ENCODE peak calls at places on chromosomes 2 and 18, in nine cellular contexts. One of them, this sample, is unnamed.

GRCh38 chr2:216189410-216189809 is 80.3 kb downstream of the XRCC5 start:
- DNase-seq in endothelial cell of umbilical vein: no peak
- DNase-seq in A549: no peak
- DNase-seq in caudate nucleus: no peak
- DNase-seq in ovary: no peak
- DNase-seq in adrenal gland: no peak
- DNase-seq in right atrium auricular region: no peak
- DNase-seq in transverse colon: no peak
- DNase-seq in CD4-positive, alpha-beta T cell: no peak
- DNase-seq in this sample: no peak

GRCh38 chr18:54787616-54788015 is 40.7 kb upstream of the RAB27B start:
- DNase-seq in endothelial cell of umbilical vein: no peak
- DNase-seq in A549: no peak
- DNase-seq in caudate nucleus: no peak
- DNase-seq in ovary: no peak
- DNase-seq in adrenal gland: no peak
- DNase-seq in right atrium auricular region: no peak
- DNase-seq in transverse colon: no peak
- DNase-seq in CD4-positive, alpha-beta T cell: no peak
- DNase-seq in this sample: no peak

GRCh38 chr2:201127570-201127969 is 11.6 kb downstream of the CFLAR start:
- DNase-seq in endothelial cell of umbilical vein: peak
- DNase-seq in A549: no peak
- DNase-seq in caudate nucleus: peak
- DNase-seq in ovary: no peak
- DNase-seq in adrenal gland: peak
- DNase-seq in right atrium auricular region: no peak
- DNase-seq in transverse colon: no peak
- DNase-seq in CD4-positive, alpha-beta T cell: peak
- DNase-seq in this sample: peak

GRCh38 chr2:234751275-234751938 is 200.4 kb upstream of the SH3BP4 start:
- DNase-seq in endothelial cell of umbilical vein: peak
- DNase-seq in A549: no peak
- DNase-seq in caudate nucleus: no peak
- DNase-seq in ovary: no peak
- DNase-seq in adrenal gland: no peak
- DNase-seq in right atrium auricular region: no peak
- DNase-seq in transverse colon: no peak
- DNase-seq in CD4-positive, alpha-beta T cell: no peak
- DNase-seq in this sample: no peak

GRCh38 chr18:36496022-36496421 is 198.5 kb downstream of the FHOD3 start:
- DNase-seq in endothelial cell of umbilical vein: no peak
- DNase-seq in A549: no peak
- DNase-seq in caudate nucleus: no peak
- DNase-seq in ovary: no peak
- DNase-seq in adrenal gland: no peak
- DNase-seq in right atrium auricular region: no peak
- DNase-seq in transverse colon: no peak
- DNase-seq in CD4-positive, alpha-beta T cell: no peak
- DNase-seq in this sample: no peak

GRCh38 chr2:67180841-67181240 is 216.3 kb upstream of the ETAA1 start:
- DNase-seq in endothelial cell of umbilical vein: no peak
- DNase-seq in A549: no peak
- DNase-seq in caudate nucleus: no peak
- DNase-seq in ovary: no peak
- DNase-seq in adrenal gland: no peak
- DNase-seq in right atrium auricular region: no peak
- DNase-seq in transverse colon: no peak
- DNase-seq in CD4-positive, alpha-beta T cell: no peak
- DNase-seq in this sample: no peak

GRCh38 chr2:26559556-26559955 is 81.6 kb downstream of the CIB4 start:
- DNase-seq in endothelial cell of umbilical vein: no peak
- DNase-seq in A549: no peak
- DNase-seq in caudate nucleus: no peak
- DNase-seq in ovary: no peak
- DNase-seq in adrenal gland: no peak
- DNase-seq in right atrium auricular region: no peak
- DNase-seq in transverse colon: no peak
- DNase-seq in CD4-positive, alpha-beta T cell: no peak
- DNase-seq in this sample: no peak

GRCh38 chr18:77023115-77023782 is 109.3 kb downstream of the MBP start:
- DNase-seq in endothelial cell of umbilical vein: no peak
- DNase-seq in A549: no peak
- DNase-seq in caudate nucleus: no peak
- DNase-seq in ovary: no peak
- DNase-seq in adrenal gland: peak
- DNase-seq in right atrium auricular region: no peak
- DNase-seq in transverse colon: no peak
- DNase-seq in CD4-positive, alpha-beta T cell: no peak
- DNase-seq in this sample: no peak

GRCh38 chr2:177348735-177349693 is 43.6 kb upstream of the AGPS start:
- DNase-seq in endothelial cell of umbilical vein: no peak
- DNase-seq in A549: no peak
- DNase-seq in caudate nucleus: no peak
- DNase-seq in ovary: no peak
- DNase-seq in adrenal gland: no peak
- DNase-seq in right atrium auricular region: no peak
- DNase-seq in transverse colon: no peak
- DNase-seq in CD4-positive, alpha-beta T cell: no peak
- DNase-seq in this sample: no peak

GRCh38 chr2:9292426-9292825 is 85.8 kb downstream of the ASAP2 start:
- DNase-seq in endothelial cell of umbilical vein: no peak
- DNase-seq in A549: no peak
- DNase-seq in caudate nucleus: no peak
- DNase-seq in ovary: no peak
- DNase-seq in adrenal gland: no peak
- DNase-seq in right atrium auricular region: no peak
- DNase-seq in transverse colon: no peak
- DNase-seq in CD4-positive, alpha-beta T cell: no peak
- DNase-seq in this sample: no peak

GRCh38 chr2:217653240-217653639 is 349.6 kb downstream of the TNS1 start:
- DNase-seq in endothelial cell of umbilical vein: peak
- DNase-seq in A549: peak
- DNase-seq in caudate nucleus: no peak
- DNase-seq in ovary: peak
- DNase-seq in adrenal gland: peak
- DNase-seq in right atrium auricular region: peak
- DNase-seq in transverse colon: peak
- DNase-seq in CD4-positive, alpha-beta T cell: no peak
- DNase-seq in this sample: peak

GRCh38 chr2:30310955-30311354 is 79.6 kb downstream of the LBH start:
- DNase-seq in endothelial cell of umbilical vein: no peak
- DNase-seq in A549: no peak
- DNase-seq in caudate nucleus: no peak
- DNase-seq in ovary: no peak
- DNase-seq in adrenal gland: no peak
- DNase-seq in right atrium auricular region: no peak
- DNase-seq in transverse colon: peak
- DNase-seq in CD4-positive, alpha-beta T cell: no peak
- DNase-seq in this sample: no peak

GRCh38 chr2:12918841-12919445 is 202.2 kb downstream of the TRIB2 start:
- DNase-seq in endothelial cell of umbilical vein: no peak
- DNase-seq in A549: no peak
- DNase-seq in caudate nucleus: no peak
- DNase-seq in ovary: peak
- DNase-seq in adrenal gland: peak
- DNase-seq in right atrium auricular region: peak
- DNase-seq in transverse colon: peak
- DNase-seq in CD4-positive, alpha-beta T cell: no peak
- DNase-seq in this sample: peak

GRCh38 chr2:47015730-47016129 is 100.1 kb upstream of the MCFD2 start:
- DNase-seq in endothelial cell of umbilical vein: no peak
- DNase-seq in A549: no peak
- DNase-seq in caudate nucleus: no peak
- DNase-seq in ovary: no peak
- DNase-seq in adrenal gland: no peak
- DNase-seq in right atrium auricular region: no peak
- DNase-seq in transverse colon: no peak
- DNase-seq in CD4-positive, alpha-beta T cell: no peak
- DNase-seq in this sample: no peak
- H3K27ac ChIP-seq in endothelial cell of umbilical vein: no peak
- H3K27ac ChIP-seq in A549: peak
- H3K27ac ChIP-seq in caudate nucleus: peak
- H3K27ac ChIP-seq in ovary: no peak
- H3K27ac ChIP-seq in adrenal gland: peak
- H3K27ac ChIP-seq in right atrium auricular region: peak
- H3K27ac ChIP-seq in transverse colon: peak
- H3K27ac ChIP-seq in CD4-positive, alpha-beta T cell: no peak
- H3K27ac ChIP-seq in this sample: peak

DNA sequence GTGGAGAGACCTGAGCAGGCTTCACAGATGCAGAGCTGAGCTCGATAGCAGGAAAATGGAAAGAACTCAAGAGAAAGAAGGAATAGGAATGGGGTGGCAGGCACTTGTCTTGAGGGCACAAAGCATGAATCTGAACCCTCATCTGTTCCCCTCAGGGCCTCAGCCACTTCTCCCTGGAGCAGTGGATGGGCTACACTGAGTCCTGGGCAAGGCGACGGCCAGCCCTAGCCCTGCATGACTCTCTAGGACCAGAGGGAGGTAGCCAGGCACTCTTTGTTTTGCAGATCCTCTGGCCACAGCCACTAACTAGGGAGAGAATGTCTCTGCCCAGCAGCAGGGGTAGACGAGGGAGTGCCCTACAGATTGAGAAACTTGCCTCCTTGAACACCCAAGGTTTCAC is 3.4 kb upstream of the TEX51 start:
- DNase-seq in endothelial cell of umbilical vein: no peak
- DNase-seq in A549: no peak
- DNase-seq in caudate nucleus: no peak
- DNase-seq in ovary: no peak
- DNase-seq in adrenal gland: peak
- DNase-seq in right atrium auricular region: peak
- DNase-seq in transverse colon: no peak
- DNase-seq in CD4-positive, alpha-beta T cell: no peak
- DNase-seq in this sample: no peak
- H3K27ac ChIP-seq in endothelial cell of umbilical vein: no peak
- H3K27ac ChIP-seq in A549: no peak
- H3K27ac ChIP-seq in caudate nucleus: no peak
- H3K27ac ChIP-seq in ovary: no peak
- H3K27ac ChIP-seq in adrenal gland: no peak
- H3K27ac ChIP-seq in right atrium auricular region: no peak
- H3K27ac ChIP-seq in transverse colon: no peak
- H3K27ac ChIP-seq in CD4-positive, alpha-beta T cell: no peak
- H3K27ac ChIP-seq in this sample: no peak

GRCh38 chr18:67520276-67521035 is 3.9 kb upstream of the DSEL start:
- DNase-seq in endothelial cell of umbilical vein: no peak
- DNase-seq in A549: no peak
- DNase-seq in caudate nucleus: no peak
- DNase-seq in ovary: no peak
- DNase-seq in adrenal gland: no peak
- DNase-seq in right atrium auricular region: no peak
- DNase-seq in transverse colon: no peak
- DNase-seq in CD4-positive, alpha-beta T cell: no peak
- DNase-seq in this sample: no peak

GRCh38 chr18:67519582-67519981 is 3.1 kb upstream of the DSEL start:
- DNase-seq in endothelial cell of umbilical vein: no peak
- DNase-seq in A549: no peak
- DNase-seq in caudate nucleus: no peak
- DNase-seq in ovary: no peak
- DNase-seq in adrenal gland: no peak
- DNase-seq in right atrium auricular region: no peak
- DNase-seq in transverse colon: no peak
- DNase-seq in CD4-positive, alpha-beta T cell: no peak
- DNase-seq in this sample: no peak

GRCh38 chr18:67525328-67526110 is 9.0 kb upstream of the DSEL start:
- DNase-seq in endothelial cell of umbilical vein: peak
- DNase-seq in A549: peak
- DNase-seq in caudate nucleus: peak
- DNase-seq in ovary: peak
- DNase-seq in adrenal gland: peak
- DNase-seq in right atrium auricular region: peak
- DNase-seq in transverse colon: peak
- DNase-seq in CD4-positive, alpha-beta T cell: no peak
- DNase-seq in this sample: peak
- H3K27ac ChIP-seq in endothelial cell of umbilical vein: peak
- H3K27ac ChIP-seq in A549: peak
- H3K27ac ChIP-seq in caudate nucleus: peak
- H3K27ac ChIP-seq in ovary: no peak
- H3K27ac ChIP-seq in adrenal gland: no peak
- H3K27ac ChIP-seq in right atrium auricular region: peak
- H3K27ac ChIP-seq in transverse colon: peak
- H3K27ac ChIP-seq in CD4-positive, alpha-beta T cell: no peak
- H3K27ac ChIP-seq in this sample: no peak

DNA sequence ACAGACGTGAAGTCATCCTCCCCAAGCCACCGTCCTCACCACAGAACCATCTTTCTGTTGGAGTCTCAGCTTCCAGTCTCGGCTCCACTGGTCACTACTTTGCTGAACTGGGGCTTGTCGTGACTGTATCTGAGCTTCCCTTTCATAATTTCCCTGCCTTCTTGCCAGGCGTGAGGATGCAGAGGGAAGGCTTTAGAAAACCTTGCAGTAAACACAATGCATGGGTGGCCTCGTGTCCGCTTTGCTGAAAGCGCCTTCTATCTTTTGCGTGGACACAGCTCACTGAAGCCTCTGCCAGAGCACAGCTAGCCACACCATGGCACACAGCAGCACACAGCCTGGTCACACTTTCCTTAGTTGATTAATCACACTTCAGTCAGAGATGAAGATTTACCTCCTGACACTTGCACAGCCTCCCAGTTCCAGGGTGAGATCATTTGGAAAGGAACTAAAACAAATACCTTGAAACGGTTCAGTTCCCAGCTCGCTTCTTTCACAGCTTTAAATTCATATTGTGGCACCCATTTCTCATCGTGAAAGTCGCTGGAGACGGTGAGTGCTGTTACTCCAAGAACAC is 2.8 kb upstream of the GPR45 start:
- DNase-seq in endothelial cell of umbilical vein: no peak
- DNase-seq in A549: no peak
- DNase-seq in caudate nucleus: no peak
- DNase-seq in ovary: no peak
- DNase-seq in adrenal gland: no peak
- DNase-seq in right atrium auricular region: no peak
- DNase-seq in transverse colon: no peak
- DNase-seq in CD4-positive, alpha-beta T cell: no peak
- DNase-seq in this sample: no peak
- H3K27ac ChIP-seq in endothelial cell of umbilical vein: no peak
- H3K27ac ChIP-seq in A549: no peak
- H3K27ac ChIP-seq in caudate nucleus: no peak
- H3K27ac ChIP-seq in ovary: no peak
- H3K27ac ChIP-seq in adrenal gland: no peak
- H3K27ac ChIP-seq in right atrium auricular region: no peak
- H3K27ac ChIP-seq in transverse colon: no peak
- H3K27ac ChIP-seq in CD4-positive, alpha-beta T cell: no peak
- H3K27ac ChIP-seq in this sample: no peak

DNA sequence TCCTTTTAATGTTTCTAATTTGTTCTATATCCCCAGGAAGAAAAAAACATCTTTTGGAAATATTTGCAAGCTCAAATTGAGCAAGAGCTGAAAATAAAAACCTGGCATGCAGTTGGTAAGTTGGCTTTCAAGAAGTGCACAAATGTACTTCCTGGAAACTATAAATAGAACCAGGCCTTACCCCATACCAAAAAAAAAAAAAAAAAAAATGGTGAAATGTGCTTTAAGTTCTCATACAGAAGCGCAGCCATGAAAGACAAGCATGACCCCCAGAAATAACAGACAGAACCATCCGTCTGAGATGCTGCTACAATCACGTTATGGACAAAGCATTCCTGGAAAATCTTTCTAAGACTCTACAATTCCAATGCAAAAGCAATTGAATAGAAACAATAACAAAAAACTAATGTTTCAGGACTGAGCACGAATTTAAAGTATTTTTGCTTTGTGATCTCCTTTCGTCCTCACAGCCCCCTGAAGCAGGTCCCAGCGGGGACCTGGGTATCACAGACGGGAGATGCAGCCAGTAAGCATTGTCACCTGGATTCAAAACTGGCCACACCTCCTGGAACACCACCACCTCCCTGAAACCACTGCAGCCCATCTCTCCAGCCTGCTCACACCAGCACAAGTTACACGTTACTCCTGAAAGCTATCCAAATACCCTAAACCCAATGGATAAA is 178.3 kb downstream of the HDAC4 start:
- DNase-seq in endothelial cell of umbilical vein: no peak
- DNase-seq in A549: no peak
- DNase-seq in caudate nucleus: no peak
- DNase-seq in ovary: peak
- DNase-seq in adrenal gland: peak
- DNase-seq in right atrium auricular region: no peak
- DNase-seq in transverse colon: no peak
- DNase-seq in CD4-positive, alpha-beta T cell: no peak
- DNase-seq in this sample: no peak
- H3K27ac ChIP-seq in endothelial cell of umbilical vein: no peak
- H3K27ac ChIP-seq in A549: peak
- H3K27ac ChIP-seq in caudate nucleus: peak
- H3K27ac ChIP-seq in ovary: peak
- H3K27ac ChIP-seq in adrenal gland: peak
- H3K27ac ChIP-seq in right atrium auricular region: peak
- H3K27ac ChIP-seq in transverse colon: peak
- H3K27ac ChIP-seq in CD4-positive, alpha-beta T cell: no peak
- H3K27ac ChIP-seq in this sample: peak